ENCODE peak calls at places on chromosomes 1 and 21, in five cellular contexts. V, N, A, R and T are unnamed samples.
A peak's percentile ranks its signal among the peaks of the same experiment; 100 is the strongest.

GRCh38 chr21:45041351-45041805 is 33.0 kb upstream of the ADARB1 start:
- DNase-seq in V (no peak), N (peak; percentile 88), A (no peak), R (no peak), T (no peak)

GRCh38 chr1:70142120-70142519 is 63.3 kb downstream of the LRRC40 start:
- DNase-seq in N (no peak), R (no peak), V (no peak), A (no peak), T (no peak)

GRCh38 chr1:188689542-188689941 is 1788.1 kb downstream of the BRINP3 start:
- DNase-seq in N (no peak), R (no peak), A (no peak), V (no peak), T (no peak)

GRCh38 chr1:145962157-145963102 is 1.9 kb downstream of the ANKRD34A start:
- DNase-seq in N (peak; percentile 77), A (peak; percentile 73), R (peak; percentile 80), V (peak; percentile 56), T (peak; percentile 83)

GRCh38 chr1:22673486-22674409 is 20.7 kb downstream of the C1QB start:
- DNase-seq in V (no peak), N (no peak), R (peak; percentile 23), A (peak; percentile 61), T (no peak)

GRCh38 chr1:16625497-16626408 is 12.4 kb upstream of the NBPF1 start:
- DNase-seq in R (peak; percentile 41), V (no peak), A (peak; percentile 61), N (peak; percentile 66), T (peak; percentile 67)

GRCh38 chr1:106465666-106466065 is 590.8 kb upstream of the PRMT6 start:
- DNase-seq in V (no peak), R (no peak), A (no peak), N (no peak), T (no peak)

GRCh38 chr1:226792368-226792767 is 53.3 kb upstream of the ITPKB start:
- DNase-seq in N (no peak), V (no peak), A (no peak), R (no peak), T (no peak)

GRCh38 chr1:201655243-201655642 is 116.3 kb downstream of the NAV1 start:
- DNase-seq in V (no peak), R (no peak), N (no peak), A (no peak), T (no peak)

GRCh38 chr1:209491496-209491895 is 92.0 kb upstream of the CAMK1G start:
- DNase-seq in V (no peak), A (no peak), R (no peak), N (no peak), T (no peak)

GRCh38 chr1:31515936-31516335 is 60.4 kb upstream of the TINAGL1 start:
- DNase-seq in R (no peak), N (no peak), V (no peak), A (no peak), T (no peak)

GRCh38 chr1:9909222-9910046 is 635 bp downstream of the CTNNBIP1 start:
- DNase-seq in A (peak; percentile 83), N (no peak), R (peak; percentile 23), V (no peak), T (peak; percentile 73)

GRCh38 chr21:45408811-45409261 is 3.9 kb downstream of the COL18A1 start:
- DNase-seq in V (no peak), N (peak; percentile 59), R (no peak), A (no peak), T (no peak)

GRCh38 chr1:21509351-21510112 is at the start of gene ALPL:
- DNase-seq in R (no peak), A (no peak), V (no peak), N (no peak), T (no peak)

GRCh38 chr21:35648512-35648911 is 411.8 kb downstream of the SETD4 start:
- DNase-seq in R (no peak), A (no peak), N (no peak), V (no peak), T (no peak)

GRCh38 chr1:231776006-231776707 is 149.6 kb downstream of the DISC1 start:
- DNase-seq in R (no peak), N (no peak), A (no peak), V (no peak), T (no peak)

GRCh38 chr1:54571803-54572202 is 23.8 kb downstream of the ACOT11 start:
- DNase-seq in N (no peak), R (peak; percentile 27), A (no peak), V (no peak), T (no peak)

GRCh38 chr1:117146570-117147340 is 25.2 kb upstream of the TRIM45 start:
- DNase-seq in R (no peak), N (no peak), A (no peak), V (no peak), T (no peak)

GRCh38 chr1:153567621-153568366 is 2.1 kb upstream of the S100A2 start:
- DNase-seq in V (no peak), A (peak; percentile 62), R (no peak), N (no peak), T (no peak)